ENCODE peak calls at places on chromosome 21, in seven cellular contexts. B is suprapubic skin; V is activated naive CD4-positive, alpha-beta T cell; R is fibroblast of mammary gland; O is globus pallidus; S is thoracic aorta; C is stimulated activated CD8-positive, alpha-beta memory T cell treated with anti-CD3 and anti-CD28 coated beads, Interleukin-7, amount 100 ng/mL, for 4 hours. Y is an unnamed sample.

GRCh38 chr21:45305831-45306230 is 18.1 kb upstream of the POFUT2 start:
- DNase-seq in O (no peak), V (no peak), C (no peak), B (peak; percentile 38), S (no peak), R (no peak), Y (peak; percentile 71)

GRCh38 chr21:15764878-15765277 is 35.1 kb downstream of the USP25 start:
- DNase-seq in C (no peak), S (no peak), O (no peak), R (no peak), B (no peak), V (no peak), Y (no peak)

GRCh38 chr21:45670731-45671130 is 27.2 kb downstream of the PCBP3 start:
- DNase-seq in S (no peak), B (no peak), O (no peak), R (no peak), C (no peak), V (no peak), Y (no peak)

GRCh38 chr21:28454978-28455600 is 537.6 kb downstream of the LTN1 start:
- DNase-seq in R (peak; percentile 80), O (no peak), S (no peak), C (no peak), B (no peak), V (no peak), Y (peak; percentile 48)

GRCh38 chr21:42512346-42513034 is 1.2 kb upstream of the SLC37A1 start:
- DNase-seq in S (no peak), C (no peak), B (no peak), R (no peak), O (no peak), V (no peak), Y (no peak)

GRCh38 chr21:25369524-25370300 is 237.6 kb downstream of the MRPL39 start:
- DNase-seq in V (no peak), C (no peak), S (no peak), B (no peak), O (no peak), R (peak; percentile 69), Y (peak; percentile 81)

GRCh38 chr21:25578070-25578961 is 29.0 kb downstream of the MRPL39 start:
- DNase-seq in C (no peak), B (no peak), S (no peak), V (no peak), R (peak; percentile 62), O (no peak), Y (peak; percentile 33)

GRCh38 chr21:41396452-41397107 is 29.5 kb upstream of the MX1 start:
- DNase-seq in R (peak; percentile 33), B (no peak), O (peak; percentile 24), S (no peak), C (no peak), V (no peak), Y (no peak)

GRCh38 chr21:41167348-41168342 is at the start of gene BACE2:
- DNase-seq in R (peak; percentile 67), V (no peak), S (no peak), O (peak; percentile 61), C (peak; percentile 21), B (peak; percentile 89), Y (peak; percentile 61)

GRCh38 chr21:35025206-35026152 is 23.6 kb downstream of the RUNX1 start:
- DNase-seq in B (no peak), O (no peak), C (no peak), V (no peak), R (no peak), S (no peak), Y (no peak)

Y was measured in astrocyte.